ENCODE peak calls at places on chromosomes 5 and 9, in ten cellular contexts. Q is fibroblast of lung, L is PC-3, A is keratinocyte, V is GM23338, O is HCT116, E is endothelial cell of umbilical vein, X is DND-41, G is hepatocyte, H is GM23248. D is an unnamed sample.

GRCh38 chr9:114460513-114461225 is 44.6 kb downstream of the WHRN start:
- DNase-seq in L (no peak), E (no peak), G (peak; percentile 33), Q (no peak), X (no peak), H (no peak), V (no peak), A (no peak), O (no peak), D (no peak)

GRCh38 chr5:140575309-140575708 is 10.7 kb downstream of the SLC35A4 start:
- DNase-seq in L (peak; percentile 54), H (peak; percentile 69), O (peak; percentile 19), Q (peak; percentile 52), X (no peak), G (no peak), V (peak; percentile 60), A (no peak), E (peak; percentile 41), D (no peak)

GRCh38 chr5:37272564-37272963 is 23.4 kb upstream of the CPLANE1 start:
- DNase-seq in E (no peak), G (peak; percentile 57), O (no peak), H (peak; percentile 44), V (peak; percentile 51), Q (no peak), A (peak; percentile 30), L (peak; percentile 84), X (no peak), D (no peak)

GRCh38 chr5:134005415-134006118 is 792 bp upstream of the VDAC1 start:
- DNase-seq in L (peak; percentile 16), V (peak; percentile 74), X (no peak), O (no peak), E (no peak), H (no peak), G (peak; percentile 37), Q (peak; percentile 25), A (no peak), D (no peak)

GRCh38 chr5:142800776-142801494 is 30.8 kb downstream of the ARHGAP26 start:
- DNase-seq in V (no peak), A (no peak), X (peak; percentile 87), L (no peak), Q (no peak), O (no peak), G (no peak), H (no peak), E (no peak), D (no peak)

GRCh38 chr5:18067615-18068014 is 433.4 kb downstream of the TAF11L14 start:
- DNase-seq in A (no peak), G (no peak), H (no peak), E (no peak), O (no peak), X (no peak), Q (no peak), L (no peak), V (no peak), D (no peak)

GRCh38 chr5:128498844-128499455 is 39.1 kb downstream of the FBN2 start:
- DNase-seq in V (peak; percentile 66), A (no peak), L (peak; percentile 70), O (peak; percentile 40), H (peak; percentile 80), G (peak; percentile 67), E (peak; percentile 60), X (no peak), Q (peak; percentile 84), D (peak; percentile 55)

GRCh38 chr5:168813179-168813968 is 234.2 kb upstream of the PANK3 start:
- DNase-seq in E (no peak), X (no peak), G (no peak), Q (no peak), O (no peak), A (no peak), V (no peak), H (no peak), L (no peak), D (no peak)

GRCh38 chr5:171724771-171725609 is 60.6 kb upstream of the SMIM23 start:
- DNase-seq in O (no peak), X (no peak), H (peak; percentile 54), G (no peak), Q (no peak), L (no peak), A (no peak), V (peak; percentile 8), E (no peak), D (no peak)

GRCh38 chr9:135448570-135449180 is 30.9 kb upstream of the PPP1R26 start:
- DNase-seq in L (no peak), G (no peak), E (no peak), X (no peak), V (peak; percentile 38), A (no peak), O (no peak), H (peak; percentile 44), Q (no peak), D (no peak)

GRCh38 chr5:160287378-160288051 is 24.8 kb downstream of the CCNJL start:
- DNase-seq in V (peak; percentile 97), Q (no peak), X (no peak), O (no peak), H (no peak), E (peak; percentile 80), L (no peak), G (peak; percentile 47), A (no peak), D (no peak)

GRCh38 chr5:31993182-31993961 is 180.7 kb downstream of the GOLPH3 start:
- DNase-seq in E (no peak), O (no peak), L (no peak), G (no peak), X (no peak), H (peak; percentile 71), Q (peak; percentile 6), V (no peak), A (no peak), D (no peak)

GRCh38 chr5:374631-375335 is 53.3 kb downstream of the AHRR start:
- DNase-seq in A (no peak), Q (no peak), L (no peak), O (no peak), H (no peak), E (no peak), V (no peak), G (no peak), X (no peak), D (no peak)

GRCh38 chr5:32639943-32640342 is 54.6 kb downstream of the SUB1 start:
- DNase-seq in Q (no peak), G (no peak), H (no peak), O (peak; percentile 13), A (peak; percentile 90), E (no peak), X (no peak), V (no peak), L (peak; percentile 66), D (no peak)

GRCh38 chr9:95188459-95188858 is 129.1 kb downstream of the FANCC start:
- DNase-seq in G (no peak), O (no peak), H (no peak), X (no peak), A (no peak), V (no peak), Q (no peak), L (no peak), E (peak; percentile 91), D (no peak)

GRCh38 chr5:69029292-69029691 is 64.5 kb upstream of the SLC30A5 start:
- DNase-seq in V (no peak), L (no peak), O (no peak), G (no peak), X (no peak), Q (no peak), H (no peak), A (no peak), E (no peak), D (no peak)

GRCh38 chr5:14958196-14958595 is 86.6 kb upstream of the ANKH start:
- DNase-seq in V (no peak), H (peak; percentile 58), G (no peak), L (peak; percentile 42), A (no peak), Q (peak; percentile 12), X (no peak), O (no peak), E (no peak), D (no peak)

GRCh38 chr9:38256461-38256860 is 136.0 kb upstream of the ALDH1B1 start:
- DNase-seq in X (no peak), A (no peak), V (no peak), E (no peak), H (no peak), L (no peak), O (no peak), Q (no peak), G (no peak), D (no peak)

GRCh38 chr9:33750839-33751339 is 44.5 kb upstream of the PRSS3 start:
- DNase-seq in V (peak; percentile 22), O (no peak), H (peak; percentile 54), A (no peak), X (no peak), G (no peak), L (no peak), Q (no peak), E (peak; percentile 28), D (no peak)
- TF ChIP-seq EZH2 in V (peak; percentile 24), O (no peak), H (no peak), A (no peak), X (no peak), G (no peak), L (no peak), Q (no peak), E (no peak), D (peak; percentile 20)

GRCh38 chr5:136030252-136030651 is 1.5 kb downstream of the TGFBI start:
- DNase-seq in L (no peak), G (no peak), Q (no peak), O (no peak), H (no peak), V (no peak), A (no peak), X (no peak), E (no peak), D (no peak)
- H3K4me1 ChIP-seq in L (peaks cover 14% of the 10 kb centered on the region), G (peaks cover 32% of the 10 kb centered on the region), Q (peaks cover 19% of the 10 kb centered on the region), O (peaks cover 2% of the 10 kb centered on the region), H (peaks cover 57% of the 10 kb centered on the region), V (peaks cover 2% of the 10 kb centered on the region), A (peaks cover 69% of the 10 kb centered on the region), X (no peaks in the 10 kb centered on the region), E (peaks cover 3% of the 10 kb centered on the region), D (peaks cover 65% of the 10 kb centered on the region)

DNA sequence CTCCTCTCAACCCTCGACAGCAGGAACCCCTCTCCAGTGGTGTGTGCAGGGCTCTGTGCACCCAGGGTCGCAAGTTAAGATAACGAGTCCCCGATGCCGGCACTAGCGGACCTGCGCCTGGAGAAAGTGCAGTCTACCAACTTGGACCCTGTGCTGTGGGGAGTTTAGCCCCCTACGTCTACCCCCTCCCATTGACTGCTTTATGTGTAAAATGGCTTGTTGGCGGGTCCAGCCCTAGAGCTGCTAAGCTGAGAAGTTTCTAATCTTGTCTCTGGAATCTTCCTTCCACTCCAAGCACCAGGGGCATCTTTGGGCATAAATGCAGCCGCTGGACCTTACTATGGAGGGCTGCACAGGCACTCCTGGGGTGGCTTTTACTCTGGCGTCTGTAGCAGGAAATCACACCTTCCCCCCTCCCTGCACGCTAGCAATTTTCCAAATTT is 7.1 kb upstream of the PITX1 start:
- DNase-seq in Q (no peak), H (no peak), O (no peak), V (no peak), E (no peak), X (no peak), G (no peak), A (no peak), L (no peak), D (no peak)
- TF ChIP-seq EZH2 in Q (no peak), H (peak; percentile 15), O (no peak), V (peak; percentile 32), E (peak; percentile 10), X (no peak), G (no peak), A (no peak), L (no peak), D (no peak)

DNA sequence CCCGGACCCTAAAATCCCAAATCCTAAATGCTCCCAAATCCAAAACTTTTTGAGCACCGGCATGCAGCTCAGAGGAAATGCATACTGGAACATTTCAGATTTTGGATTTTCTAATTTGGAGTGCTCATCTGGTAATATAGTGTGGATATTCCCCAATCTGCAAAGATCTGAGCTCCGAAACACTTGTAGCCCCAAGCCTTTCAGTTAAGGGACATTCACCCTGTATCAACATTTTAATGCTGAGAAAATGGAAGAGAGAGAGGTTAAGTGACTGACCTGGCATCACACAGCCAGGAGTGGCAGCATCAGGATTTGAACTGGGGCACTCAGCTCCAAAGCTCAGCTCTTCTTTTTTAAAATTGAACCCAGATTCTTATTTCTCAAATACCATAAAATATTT is 30.7 kb downstream of the QRFP start:
- DNase-seq in G (no peak), O (no peak), L (no peak), X (no peak), E (no peak), Q (no peak), A (no peak), V (no peak), H (no peak), D (no peak)
- H3K4me1 ChIP-seq in G (peaks cover 8% of the 10 kb centered on the region), O (no peaks in the 10 kb centered on the region), L (no peaks in the 10 kb centered on the region), X (no peaks in the 10 kb centered on the region), E (peaks cover 12% of the 10 kb centered on the region), Q (peaks cover 10% of the 10 kb centered on the region), A (no peaks in the 10 kb centered on the region), V (no peaks in the 10 kb centered on the region), H (peaks cover 31% of the 10 kb centered on the region), D (peaks cover 23% of the 10 kb centered on the region)